ENCODE peak calls at places on chromosomes 12 and 14, in six cellular contexts. I is effector memory CD4-positive, alpha-beta T cell; M is body of pancreas; S is epithelial cell of proximal tubule; W is HFF-Myc; A is mucosa of descending colon. P is an unnamed sample.

GRCh38 chr12:63276537-63277365 is 125.8 kb upstream of the AVPR1A start:
- DNase-seq in M (peak; percentile 55), S (no peak), W (no peak), I (no peak), A (no peak), P (no peak)

GRCh38 chr14:80316426-80316825 is 105.1 kb upstream of the DIO2 start:
- DNase-seq in I (no peak), M (no peak), A (no peak), W (no peak), S (no peak), P (no peak)

GRCh38 chr12:22283006-22283506 is 51.5 kb downstream of the ST8SIA1 start:
- DNase-seq in I (no peak), W (peak; percentile 74), A (no peak), M (no peak), S (no peak), P (no peak)

GRCh38 chr12:94289551-94290312 is 141.4 kb downstream of the PLXNC1 start:
- DNase-seq in S (no peak), M (no peak), W (peak; percentile 57), I (no peak), A (no peak), P (no peak)

GRCh38 chr12:75976113-75976512 is 55.5 kb downstream of the PHLDA1 start:
- DNase-seq in M (no peak), A (no peak), I (no peak), W (no peak), S (no peak), P (no peak)

GRCh38 chr14:88910386-88910785 is 85.9 kb downstream of the TTC8 start:
- DNase-seq in A (no peak), S (no peak), I (no peak), M (no peak), W (no peak), P (no peak)

GRCh38 chr14:69573841-69574265 is 818 bp downstream of the CCDC177 start:
- DNase-seq in I (no peak), S (no peak), W (no peak), M (no peak), A (no peak), P (no peak)

GRCh38 chr14:89684139-89684538 is 267.1 kb upstream of the FOXN3 start:
- DNase-seq in M (no peak), A (no peak), W (no peak), S (no peak), I (no peak), P (no peak)

GRCh38 chr12:12721251-12721689 is 4.1 kb downstream of the CDKN1B start:
- DNase-seq in I (no peak), A (no peak), S (no peak), W (no peak), M (no peak), P (no peak)

GRCh38 chr12:2722806-2723205 is 72.0 kb upstream of the FKBP4 start:
- DNase-seq in W (no peak), S (no peak), M (peak; percentile 43), A (no peak), I (no peak), P (no peak)

GRCh38 chr12:34295366-34296142 is 273.3 kb downstream of the ALG10 start:
- DNase-seq in S (no peak), I (no peak), M (no peak), W (no peak), A (no peak), P (no peak)

GRCh38 chr12:122449317-122449716 is 26.8 kb upstream of the CLIP1 start:
- DNase-seq in M (no peak), I (no peak), W (peak; percentile 66), S (no peak), A (no peak), P (no peak)

GRCh38 chr14:24913746-24914145 is 136.2 kb downstream of the STXBP6 start:
- DNase-seq in I (no peak), M (no peak), S (no peak), W (no peak), A (no peak), P (no peak)

GRCh38 chr14:99990268-99991170 is 74.7 kb upstream of the EVL start:
- DNase-seq in I (no peak), W (no peak), M (no peak), S (no peak), A (no peak), P (no peak)

GRCh38 chr12:69115955-69116354 is 123.4 kb upstream of the CPSF6 start:
- DNase-seq in W (no peak), S (no peak), A (no peak), I (no peak), M (no peak), P (no peak)

GRCh38 chr14:58390830-58391229 is 4.9 kb upstream of the TOMM20L start:
- DNase-seq in A (no peak), S (no peak), M (no peak), W (no peak), I (no peak), P (no peak)

GRCh38 chr12:47088021-47088944 is 8.5 kb upstream of the AMIGO2 start:
- DNase-seq in M (no peak), A (no peak), S (no peak), I (no peak), W (no peak), P (no peak)

GRCh38 chr12:25187781-25188180 is 7.2 kb downstream of the DNAI7 start:
- DNase-seq in S (no peak), A (no peak), M (no peak), W (peak; percentile 73), I (no peak), P (no peak)

GRCh38 chr14:103806805-103807204 is 40.6 kb downstream of the PPP1R13B start:
- DNase-seq in W (no peak), A (no peak), S (no peak), I (no peak), M (no peak), P (no peak)

GRCh38 chr14:23093993-23094665 is 807 bp downstream of the ACIN1 start:
- DNase-seq in A (no peak), S (no peak), I (no peak), W (no peak), M (no peak), P (no peak)